ENCODE peak calls at places on chromosomes 3 and 15, in four cellular contexts. L, F, D and S are unnamed samples.

GRCh38 chr3:196969001-196969659 is 497 bp upstream of the PIGZ start:
- DNase-seq in F (no peak), L (no peak), D (no peak), S (peak; percentile 55)

GRCh38 chr3:107987036-107987557 is 103.7 kb downstream of the CD47 start:
- DNase-seq in D (no peak), L (peak; percentile 86), F (peak; percentile 97), S (no peak)

GRCh38 chr3:157754415-157754814 is 251.2 kb upstream of the VEPH1 start:
- DNase-seq in D (peak; percentile 27), F (no peak), L (no peak), S (no peak)

GRCh38 chr3:149371001-149371722 is 6.3 kb downstream of the TM4SF1 start:
- DNase-seq in L (no peak), F (peak; percentile 40), D (no peak), S (no peak)

GRCh38 chr3:160801386-160802118 is 45.5 kb downstream of the PPM1L start:
- DNase-seq in F (no peak), D (no peak), L (peak; percentile 68), S (no peak)

GRCh38 chr3:44330444-44330843 is 8.1 kb upstream of the TCAIM start:
- DNase-seq in L (no peak), D (no peak), F (no peak), S (no peak)

GRCh38 chr3:11059090-11059798 is 66.7 kb downstream of the SLC6A1 start:
- DNase-seq in F (peak; percentile 41), D (peak; percentile 57), L (peak; percentile 61), S (no peak)

GRCh38 chr3:183725387-183725786 is 27.8 kb downstream of the YEATS2 start:
- DNase-seq in D (no peak), F (no peak), L (no peak), S (no peak)

GRCh38 chr3:194281306-194281705 is 69.8 kb downstream of the CPN2 start:
- DNase-seq in F (no peak), L (peak; percentile 13), D (no peak), S (no peak)

GRCh38 chr3:171776839-171777607 is 33.3 kb downstream of the PLD1 start:
- DNase-seq in F (no peak), L (no peak), D (no peak), S (no peak)

GRCh38 chr3:31550452-31551251 is 17.9 kb downstream of the STT3B start:
- DNase-seq in L (no peak), D (no peak), F (no peak), S (peak; percentile 28)

GRCh38 chr3:62587579-62588031 is 214.3 kb upstream of the FEZF2 start:
- DNase-seq in D (no peak), F (peak; percentile 98), L (no peak), S (no peak)

GRCh38 chr3:162597221-162597620 is 1100.6 kb downstream of the OTOL1 start:
- DNase-seq in D (no peak), F (no peak), L (no peak), S (no peak)

GRCh38 chr15:101397521-101398003 is 91.9 kb downstream of the PCSK6 start:
- DNase-seq in L (no peak), F (no peak), D (no peak), S (no peak)
- H3K27ac ChIP-seq in L (no peak overlapping the region), F (no peak overlapping the region), D (no peak overlapping the region), S (no peak overlapping the region)

DNA sequence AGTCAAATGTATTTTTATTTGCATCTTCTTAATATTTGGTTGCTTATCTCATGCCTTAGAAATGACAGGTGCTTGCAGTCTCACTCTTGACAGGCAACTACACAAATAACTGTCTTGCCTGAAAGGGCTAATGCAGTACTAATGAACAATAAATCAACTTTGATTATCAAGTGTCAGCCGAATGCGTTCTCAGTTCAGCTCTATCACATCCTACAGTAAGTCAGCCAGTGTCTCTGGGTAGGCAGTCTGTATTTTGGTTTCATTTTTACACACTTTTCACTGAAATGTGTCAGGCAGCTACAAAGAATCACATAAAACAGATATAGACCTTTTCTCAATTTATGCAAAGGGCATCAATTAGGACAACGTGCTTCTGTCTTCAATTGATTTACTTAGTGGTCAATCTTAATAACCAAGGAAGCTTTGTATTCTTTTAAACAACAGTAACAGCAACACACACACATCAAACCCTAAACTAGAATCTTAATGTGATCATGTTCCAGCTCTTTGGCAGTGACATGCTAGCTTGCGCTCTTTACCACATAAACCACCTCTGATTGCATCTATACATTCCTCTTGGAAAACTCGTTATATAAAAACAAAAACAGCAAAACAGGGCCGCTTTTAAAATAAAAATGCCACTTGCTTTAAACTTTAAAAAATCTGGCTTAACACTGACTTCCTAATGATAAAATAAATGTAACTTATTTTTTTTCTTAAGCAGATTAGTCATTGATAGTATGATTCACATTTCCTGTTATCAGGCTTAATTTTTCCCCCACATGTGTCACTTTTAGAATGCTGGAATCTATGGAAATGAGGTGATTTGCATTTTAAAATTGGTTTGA is 520.4 kb downstream of the FOXP1 start:
- DNase-seq in F (peak; percentile 57), D (no peak), L (no peak), S (peak; percentile 50)
- H3K27ac ChIP-seq in F (peak overlapping the region; percentile 98), D (no peak overlapping the region), L (peak overlapping the region; percentile 97), S (peak overlapping the region; percentile 96)

GRCh38 chr15:89175617-89176191 is 45.7 kb downstream of the RLBP1 start:
- DNase-seq in F (no peak), L (no peak), D (no peak), S (no peak)

GRCh38 chr15:89177116-89177515 is 44.3 kb downstream of the RLBP1 start:
- DNase-seq in F (no peak), D (no peak), L (no peak), S (no peak)

GRCh38 chr15:89177633-89178306 is 43.6 kb downstream of the RLBP1 start:
- DNase-seq in F (peak; percentile 42), L (peak; percentile 77), D (peak; percentile 74), S (peak; percentile 83)

GRCh38 chr15:89179966-89180875 is 41.2 kb downstream of the RLBP1 start:
- DNase-seq in F (peak; percentile 37), L (no peak), D (no peak), S (peak; percentile 11)

GRCh38 chr15:89178307-89178977 is 42.9 kb downstream of the RLBP1 start:
- DNase-seq in F (no peak), L (no peak), D (no peak), S (no peak)
- H3K27ac ChIP-seq in F (no peak overlapping the region), L (no peak overlapping the region), D (no peak overlapping the region), S (no peak overlapping the region)

GRCh38 chr3:17915341-17915740 is 172.9 kb upstream of the TBC1D5 start:
- DNase-seq in D (no peak), L (no peak), F (no peak), S (no peak)
- H3K27ac ChIP-seq in D (no peak overlapping the region), L (no peak overlapping the region), F (no peak overlapping the region), S (no peak overlapping the region)

GRCh38 chr3:65168547-65168946 is 480.7 kb upstream of the ADAMTS9 start:
- DNase-seq in F (no peak), D (no peak), L (no peak), S (no peak)

GRCh38 chr3:65174713-65175112 is 486.9 kb upstream of the ADAMTS9 start:
- DNase-seq in L (no peak), D (no peak), F (no peak), S (no peak)

GRCh38 chr3:65166531-65166930 is 478.7 kb upstream of the ADAMTS9 start:
- DNase-seq in L (no peak), D (no peak), F (no peak), S (no peak)

GRCh38 chr3:65173841-65174240 is 486.0 kb upstream of the ADAMTS9 start:
- DNase-seq in F (no peak), D (no peak), L (no peak), S (no peak)

DNA sequence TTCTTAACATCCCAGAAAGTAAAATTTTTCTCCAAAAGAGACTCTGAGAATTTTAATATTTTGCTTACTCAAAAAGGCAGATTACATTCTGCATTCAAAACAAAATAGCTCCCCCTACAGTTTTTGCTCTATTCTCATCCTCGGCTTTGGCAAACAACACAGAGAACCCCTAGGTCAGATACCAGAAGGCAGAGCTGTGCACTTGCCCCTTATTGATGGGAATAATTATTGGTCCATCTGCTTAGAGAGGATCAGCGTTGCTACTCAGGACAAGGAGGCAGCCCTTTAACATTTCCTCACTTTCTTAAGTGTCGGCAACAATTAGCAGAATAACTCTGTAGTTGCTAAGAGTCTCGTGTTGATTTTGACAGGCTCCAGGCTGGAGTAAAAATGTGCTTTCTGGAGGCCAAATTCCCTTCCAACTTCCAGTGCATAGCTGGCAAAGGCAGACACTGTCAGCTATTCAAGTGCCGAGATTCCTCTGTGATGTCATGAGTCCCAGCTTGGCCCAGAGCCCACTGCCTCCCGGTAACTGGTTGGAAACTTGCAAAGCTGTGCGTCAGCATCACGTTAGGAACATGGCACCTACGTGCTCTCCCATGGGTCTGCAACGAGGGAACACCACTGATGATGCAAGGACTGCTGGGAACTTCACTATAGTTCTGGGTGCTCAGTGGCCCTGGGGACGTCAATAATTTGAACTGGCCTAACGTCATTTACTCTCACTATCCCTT is 482.7 kb upstream of the ADAMTS9 start:
- DNase-seq in F (peak; percentile 97), L (peak; percentile 86), D (no peak), S (no peak)
- H3K27ac ChIP-seq in F (no peak overlapping the region), L (peak overlapping the region; percentile 83), D (no peak overlapping the region), S (no peak overlapping the region)

DNA sequence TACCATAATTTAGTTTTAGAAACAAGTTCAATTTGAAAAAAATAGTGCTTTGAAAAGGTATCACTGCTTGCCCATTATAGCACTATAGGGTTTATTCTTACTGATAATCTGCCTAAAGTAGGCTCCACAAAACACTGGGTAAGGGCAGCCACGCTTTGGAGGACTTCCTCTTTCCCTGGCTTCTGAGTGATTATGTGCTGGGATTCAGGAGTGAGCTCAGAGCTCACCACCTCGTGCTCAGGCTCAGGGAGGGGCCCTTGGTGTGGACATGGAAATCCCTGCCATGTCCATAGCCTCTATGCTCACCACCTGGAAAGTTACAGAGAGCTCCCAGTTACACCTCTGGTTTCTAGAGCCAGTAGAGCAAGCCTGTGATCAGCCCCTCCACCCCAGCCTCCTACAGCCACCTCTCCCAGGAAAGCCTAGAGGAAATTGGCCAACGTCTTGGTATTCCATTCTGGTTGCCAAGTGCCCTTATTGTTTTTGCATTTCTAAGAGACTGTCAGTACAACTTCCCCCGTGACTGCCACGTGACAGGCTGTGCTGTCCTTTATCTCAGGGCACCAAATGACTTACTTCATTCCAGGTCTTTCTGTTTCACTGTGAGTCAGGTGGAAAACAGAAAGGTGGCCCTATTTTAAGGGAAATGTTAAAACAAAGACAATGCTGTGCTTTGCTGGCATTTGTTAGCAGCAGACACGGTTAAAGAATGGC is 316.0 kb downstream of the RORA start:
- DNase-seq in F (no peak), L (no peak), D (no peak), S (no peak)
- H3K27ac ChIP-seq in F (no peak overlapping the region), L (no peak overlapping the region), D (no peak overlapping the region), S (no peak overlapping the region)

GRCh38 chr3:125378762-125379161 is 3.6 kb upstream of the ZNF148 start:
- DNase-seq in D (no peak), L (no peak), F (no peak), S (no peak)
- H3K27ac ChIP-seq in D (no peak overlapping the region), L (no peak overlapping the region), F (no peak overlapping the region), S (no peak overlapping the region)